ENCODE peak calls at places on chromosome 15, in five cellular contexts. H is A549, O is HCT116, Y is uterus, J is ovary. D is an unnamed sample.

GRCh38 chr15:88574646-88575045 is 28.2 kb upstream of the DET1 start:
- DNase-seq in H (no peak), O (no peak), Y (no peak), J (no peak), D (no peak)

GRCh38 chr15:77033729-77034619 is 36.9 kb downstream of the TSPAN3 start:
- DNase-seq in H (no peak), O (no peak), Y (peak), J (no peak), D (no peak)

GRCh38 chr15:78402056-78402610 is 35.9 kb upstream of the IREB2 start:
- DNase-seq in H (no peak), O (no peak), Y (no peak), J (no peak), D (no peak)

GRCh38 chr15:52040167-52040900 is 21.3 kb downstream of the MAPK6 start:
- DNase-seq in H (no peak), O (no peak), Y (no peak), J (no peak), D (no peak)

GRCh38 chr15:62066663-62067447 is at the start of gene C2CD4A:
- DNase-seq in H (peak), O (peak), Y (peak), J (peak), D (peak)

GRCh38 chr15:52785672-52786406 is 4.3 kb downstream of the ONECUT1 start:
- DNase-seq in H (no peak), O (no peak), Y (no peak), J (no peak), D (no peak)

GRCh38 chr15:66764067-66764428 is 62.0 kb downstream of the SMAD6 start:
- DNase-seq in H (no peak), O (no peak), Y (no peak), J (no peak), D (no peak)

GRCh38 chr15:28896944-28897343 is 11.2 kb downstream of the APBA2 start:
- DNase-seq in H (peak), O (no peak), Y (no peak), J (no peak), D (no peak)

GRCh38 chr15:97893988-97894387 is 66.5 kb upstream of the ARRDC4 start:
- DNase-seq in H (no peak), O (no peak), Y (no peak), J (no peak), D (no peak)

GRCh38 chr15:65980824-65981456 is 111.6 kb downstream of the RAB11A start:
- DNase-seq in H (peak), O (peak), Y (peak), J (peak), D (peak)

GRCh38 chr15:67091073-67091965 is 25.9 kb downstream of the SMAD3 start:
- DNase-seq in H (peak), O (peak), Y (peak), J (peak), D (no peak)

GRCh38 chr15:99999282-100000070 is 266.2 kb upstream of the LYSMD4 start:
- DNase-seq in H (no peak), O (no peak), Y (no peak), J (no peak), D (no peak)

GRCh38 chr15:48645558-48646330 is at the start of gene FBN1:
- DNase-seq in H (peak), O (no peak), Y (peak), J (peak), D (no peak)

GRCh38 chr15:76871930-76872329 is 33.2 kb downstream of the SCAPER start:
- DNase-seq in H (no peak), O (no peak), Y (no peak), J (no peak), D (no peak)

GRCh38 chr15:80550219-80550909 is 144.7 kb upstream of the ABHD17C start:
- DNase-seq in H (peak), O (no peak), Y (no peak), J (no peak), D (no peak)

GRCh38 chr15:74817370-74817737 is 4.7 kb downstream of the LMAN1L start:
- DNase-seq in H (no peak), O (no peak), Y (no peak), J (no peak), D (peak)
- TF ChIP-seq POLR2A in H (no peak), O (no peak), Y (no peak), J (no peak), D (peak)

GRCh38 chr15:57582080-57582479 is 9.6 kb upstream of the MYZAP start:
- DNase-seq in H (no peak), O (no peak), Y (no peak), J (no peak), D (no peak)
- TF ChIP-seq POLR2A in H (no peak), O (no peak), Y (no peak), J (no peak), D (no peak)

GRCh38 chr15:46366360-46367007 is 731.7 kb downstream of the SQOR start:
- DNase-seq in H (no peak), O (no peak), Y (no peak), J (no peak), D (no peak)

DNA sequence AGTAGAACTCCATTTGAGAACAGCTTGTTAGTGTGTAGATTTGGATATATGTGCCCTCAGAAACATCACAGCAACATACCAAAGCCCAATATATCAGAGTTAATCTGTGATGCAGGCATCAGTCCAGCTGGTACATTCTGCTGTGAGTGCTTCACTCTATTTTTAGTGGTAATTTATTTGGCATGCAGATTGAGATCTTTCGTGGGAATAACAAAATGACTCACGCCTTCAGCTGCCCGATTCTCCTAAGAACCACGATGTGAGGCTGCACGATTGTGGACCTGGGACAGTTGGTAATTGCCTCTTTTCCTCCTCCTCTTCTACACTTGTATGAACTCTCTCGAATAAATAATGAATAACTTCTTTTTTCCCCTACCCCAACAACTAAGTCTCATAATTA is 730.8 kb downstream of the SQOR start:
- DNase-seq in H (no peak), O (no peak), Y (no peak), J (no peak), D (no peak)
- TF ChIP-seq POLR2A in H (no peak), O (no peak), Y (no peak), J (no peak), D (no peak)

DNA sequence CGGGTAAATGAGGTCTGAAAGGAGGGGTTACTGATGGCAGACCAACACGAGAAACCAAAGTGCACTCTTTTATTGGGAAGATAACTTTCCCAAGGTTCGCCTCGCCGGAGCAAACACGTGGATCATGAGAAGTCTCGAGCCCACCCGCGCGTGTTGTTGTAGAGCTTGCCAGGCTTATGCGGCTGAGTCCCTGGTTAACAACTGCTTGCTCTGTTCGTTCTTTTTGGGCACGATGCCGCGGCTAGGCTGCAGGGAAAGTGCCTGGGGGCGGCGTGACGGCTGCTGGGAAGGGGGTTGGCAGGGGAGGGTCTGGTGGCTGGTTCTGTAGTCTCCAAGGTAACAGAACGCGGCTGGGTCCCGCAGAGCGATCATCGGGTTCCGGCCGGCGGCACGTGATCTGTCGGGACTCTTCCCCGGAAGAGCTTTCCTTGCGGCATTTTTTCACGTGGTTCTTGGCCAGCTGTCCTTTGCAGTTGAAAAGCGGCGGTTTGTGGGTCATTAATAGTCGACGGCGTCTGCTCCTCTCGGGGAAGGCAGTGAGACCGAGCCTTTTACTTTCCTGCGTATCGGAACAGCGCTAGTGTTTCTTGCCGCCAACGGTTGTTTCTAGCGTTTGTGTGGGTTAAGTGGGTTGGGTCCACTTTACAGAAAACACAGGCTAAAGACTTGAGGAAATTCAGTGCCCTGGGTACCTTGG is 1.5 kb downstream of the MGA start:
- DNase-seq in H (peak), O (no peak), Y (peak), J (peak), D (peak)
- TF ChIP-seq POLR2A in H (no peak), O (no peak), Y (no peak), J (no peak), D (no peak)

DNA sequence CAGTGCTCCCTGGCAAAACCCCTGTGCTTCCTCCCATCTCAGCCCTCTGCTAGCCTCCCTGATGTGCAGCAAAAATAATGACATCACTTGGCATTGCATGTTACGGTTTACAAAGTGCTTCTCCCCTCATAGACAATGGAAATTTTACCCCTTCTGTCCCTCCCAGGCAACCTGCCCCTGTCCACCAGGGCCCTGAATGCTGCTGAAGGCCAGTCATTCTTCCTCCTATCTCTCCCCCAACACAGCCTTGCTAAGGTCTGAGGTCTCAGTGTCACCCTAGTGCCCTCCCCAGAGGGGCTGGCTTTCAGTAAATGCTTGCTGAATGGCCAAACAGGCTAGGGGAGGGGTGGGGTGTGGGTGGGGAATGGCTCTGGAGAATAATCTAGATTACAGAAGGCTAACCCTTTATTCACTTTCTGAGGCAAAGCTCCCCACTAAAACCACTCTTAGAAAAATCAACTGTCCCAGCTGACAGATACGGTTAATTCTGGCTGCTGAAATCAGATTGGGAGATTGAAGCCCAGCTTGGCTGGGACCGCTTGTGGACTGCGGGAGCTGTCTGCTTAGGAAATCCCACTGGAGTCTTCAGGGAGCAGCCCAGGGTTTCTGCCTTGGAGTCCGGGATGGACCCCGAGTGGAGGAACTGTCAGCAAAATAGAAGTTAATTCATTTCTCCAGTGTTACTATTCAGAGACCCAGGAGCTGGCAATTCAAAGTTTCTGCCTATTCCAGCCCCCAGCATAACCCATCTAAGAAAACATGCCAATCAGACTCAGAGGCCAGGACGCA is 22.9 kb downstream of the ANP32A start:
- DNase-seq in H (no peak), O (no peak), Y (no peak), J (no peak), D (no peak)
- TF ChIP-seq POLR2A in H (no peak), O (no peak), Y (no peak), J (no peak), D (no peak)

GRCh38 chr15:41621200-41622193 is 38.7 kb upstream of the MGA start:
- DNase-seq in H (peak), O (no peak), Y (peak), J (peak), D (peak)
- TF ChIP-seq POLR2A in H (peak), O (no peak), Y (no peak), J (peak), D (no peak)

GRCh38 chr15:44716983-44717602 is 5.8 kb downstream of the B2M start:
- DNase-seq in H (no peak), O (no peak), Y (no peak), J (no peak), D (no peak)

GRCh38 chr15:44720460-44721185 is 9.3 kb downstream of the B2M start:
- DNase-seq in H (no peak), O (no peak), Y (no peak), J (no peak), D (no peak)

GRCh38 chr15:44718180-44718926 is 7.0 kb downstream of the B2M start:
- DNase-seq in H (no peak), O (no peak), Y (no peak), J (no peak), D (no peak)

GRCh38 chr15:44719293-44719999 is 8.1 kb downstream of the B2M start:
- DNase-seq in H (no peak), O (no peak), Y (no peak), J (no peak), D (no peak)

GRCh38 chr15:44718927-44719292 is 7.6 kb downstream of the B2M start:
- DNase-seq in H (no peak), O (no peak), Y (no peak), J (no peak), D (no peak)
- TF ChIP-seq POLR2A in H (no peak), O (no peak), Y (no peak), J (no peak), D (no peak)